ENCODE peak calls at places on chromosome 20, in eight cellular contexts. D is activated CD4-positive, alpha-beta T cell treated with anti-CD3 and anti-CD28 coated beads for 1 hour; T is brain microvascular endothelial cell; X is NCI-H1436; P is NCI-H2081 treated with DMSO at 0.1 percent for 48 hours; E is kidney tubule cell; W is heart left ventricle; O is T-helper 22 cell. Z is an unnamed sample.

GRCh38 chr20:29300579-29301551 is 1956.6 kb upstream of the DEFB115 start:
- DNase-seq in P (no peak), O (no peak), T (no peak), X (no peak), D (no peak), E (no peak), W (no peak), Z (no peak)

GRCh38 chr20:38231786-38232130 is 28.8 kb downstream of the KIAA1755 start:
- DNase-seq in D (no peak), X (no peak), P (no peak), O (no peak), W (peak), T (peak), E (peak), Z (peak)

GRCh38 chr20:31475032-31475431 is at the start of the genes DEFB124 and REM1:
- DNase-seq in E (no peak), P (no peak), W (peak), X (no peak), T (no peak), O (no peak), D (no peak), Z (peak)

GRCh38 chr20:17935761-17936160 is 32.8 kb downstream of the SNX5 start:
- DNase-seq in D (no peak), E (no peak), W (no peak), X (no peak), P (no peak), O (no peak), T (no peak), Z (no peak)

GRCh38 chr20:62660216-62660615 is 17.9 kb downstream of the SLCO4A1 start:
- DNase-seq in P (no peak), O (no peak), D (no peak), X (no peak), E (no peak), W (no peak), T (no peak), Z (no peak)

GRCh38 chr20:1401431-1401907 is 8.6 kb upstream of the FKBP1A start:
- DNase-seq in D (no peak), X (no peak), T (no peak), W (no peak), O (no peak), E (peak), P (no peak), Z (no peak)

GRCh38 chr20:44064501-44065400 is 122.2 kb downstream of the JPH2 start:
- DNase-seq in W (no peak), D (no peak), X (no peak), P (no peak), E (no peak), O (no peak), T (no peak), Z (no peak)

GRCh38 chr20:46651091-46651962 is at the start of gene SLC13A3:
- DNase-seq in O (no peak), E (no peak), X (no peak), P (no peak), W (no peak), T (no peak), D (no peak), Z (peak)

GRCh38 chr20:63087872-63088680 is 81.3 kb upstream of the BHLHE23 start:
- DNase-seq in X (peak), T (no peak), D (no peak), E (no peak), W (no peak), P (peak), O (no peak), Z (peak)

GRCh38 chr20:33733654-33734576 is 2.1 kb downstream of the ZNF341 start:
- DNase-seq in W (no peak), E (peak), O (no peak), P (no peak), T (peak), X (peak), D (no peak), Z (no peak)

GRCh38 chr20:61025536-61025935 is 226.5 kb upstream of the CDH4 start:
- DNase-seq in W (no peak), T (no peak), D (no peak), X (no peak), O (no peak), E (no peak), P (no peak), Z (no peak)

GRCh38 chr20:8060977-8061376 is 41.4 kb upstream of the TMX4 start:
- DNase-seq in W (no peak), E (no peak), D (no peak), P (no peak), O (no peak), X (no peak), T (no peak), Z (no peak)

GRCh38 chr20:23255658-23256385 is 94.8 kb upstream of the NXT1 start:
- DNase-seq in E (no peak), P (no peak), W (no peak), O (no peak), X (no peak), T (no peak), D (no peak), Z (no peak)